ENCODE peak calls at places on chromosomes 7 and 10, in five cellular contexts. One of them, this sample, is unnamed.
A peak's percentile ranks its signal among the peaks of the same experiment; 100 is the strongest.

GRCh38 chr7:39153113-39153512 is 175.4 kb downstream of the POU6F2 start:
- DNase-seq in HAP-1: no peak
- DNase-seq in stimulated activated CD8-positive, alpha-beta memory T cell treated with anti-CD3 and anti-CD28 coated beads, Interleukin-4, amount 100 ng/mL, for 1 hour: no peak
- DNase-seq in activated T-helper 1 cell treated with anti-CD3 and anti-CD28 coated beads, Interleukin-12 subunit alpha, Interleukin-12 subunit beta, Interleukin-2, Interleukin-4 antibody, amounts not matched to agents 30 ng/mL and 10 ng/mL and 1 ng/mL, durations not matched to agents 14 hours and 24 hours and 36 hours: no peak
- DNase-seq in AG09309: no peak
- DNase-seq in this sample: no peak

GRCh38 chr10:30353851-30354250 is 4.8 kb upstream of the MTPAP start:
- DNase-seq in stimulated activated CD8-positive, alpha-beta memory T cell treated with anti-CD3 and anti-CD28 coated beads, Interleukin-4, amount 100 ng/mL, for 1 hour: no peak
- DNase-seq in activated T-helper 1 cell treated with anti-CD3 and anti-CD28 coated beads, Interleukin-12 subunit alpha, Interleukin-12 subunit beta, Interleukin-2, Interleukin-4 antibody, amounts not matched to agents 30 ng/mL and 10 ng/mL and 1 ng/mL, durations not matched to agents 14 hours and 24 hours and 36 hours: no peak
- DNase-seq in AG09309: peak; percentile 55
- DNase-seq in HAP-1: no peak
- DNase-seq in this sample: no peak

GRCh38 chr10:17348111-17349008 is 106.0 kb downstream of the ST8SIA6 start:
- DNase-seq in stimulated activated CD8-positive, alpha-beta memory T cell treated with anti-CD3 and anti-CD28 coated beads, Interleukin-4, amount 100 ng/mL, for 1 hour: no peak
- DNase-seq in AG09309: peak; percentile 52
- DNase-seq in activated T-helper 1 cell treated with anti-CD3 and anti-CD28 coated beads, Interleukin-12 subunit alpha, Interleukin-12 subunit beta, Interleukin-2, Interleukin-4 antibody, amounts not matched to agents 30 ng/mL and 10 ng/mL and 1 ng/mL, durations not matched to agents 14 hours and 24 hours and 36 hours: no peak
- DNase-seq in HAP-1: peak; percentile 40
- DNase-seq in this sample: no peak

GRCh38 chr7:120538335-120538734 is 265.4 kb downstream of the KCND2 start:
- DNase-seq in HAP-1: no peak
- DNase-seq in activated T-helper 1 cell treated with anti-CD3 and anti-CD28 coated beads, Interleukin-12 subunit alpha, Interleukin-12 subunit beta, Interleukin-2, Interleukin-4 antibody, amounts not matched to agents 30 ng/mL and 10 ng/mL and 1 ng/mL, durations not matched to agents 14 hours and 24 hours and 36 hours: no peak
- DNase-seq in stimulated activated CD8-positive, alpha-beta memory T cell treated with anti-CD3 and anti-CD28 coated beads, Interleukin-4, amount 100 ng/mL, for 1 hour: no peak
- DNase-seq in AG09309: no peak
- DNase-seq in this sample: no peak

GRCh38 chr7:1558181-1558811 is 2.3 kb upstream of the TMEM184A start:
- DNase-seq in AG09309: no peak
- DNase-seq in HAP-1: no peak
- DNase-seq in activated T-helper 1 cell treated with anti-CD3 and anti-CD28 coated beads, Interleukin-12 subunit alpha, Interleukin-12 subunit beta, Interleukin-2, Interleukin-4 antibody, amounts not matched to agents 30 ng/mL and 10 ng/mL and 1 ng/mL, durations not matched to agents 14 hours and 24 hours and 36 hours: no peak
- DNase-seq in stimulated activated CD8-positive, alpha-beta memory T cell treated with anti-CD3 and anti-CD28 coated beads, Interleukin-4, amount 100 ng/mL, for 1 hour: no peak
- DNase-seq in this sample: no peak

GRCh38 chr10:119079572-119080520 is 771 bp downstream of the EIF3A start:
- DNase-seq in AG09309: no peak
- DNase-seq in stimulated activated CD8-positive, alpha-beta memory T cell treated with anti-CD3 and anti-CD28 coated beads, Interleukin-4, amount 100 ng/mL, for 1 hour: peak; percentile 42
- DNase-seq in activated T-helper 1 cell treated with anti-CD3 and anti-CD28 coated beads, Interleukin-12 subunit alpha, Interleukin-12 subunit beta, Interleukin-2, Interleukin-4 antibody, amounts not matched to agents 30 ng/mL and 10 ng/mL and 1 ng/mL, durations not matched to agents 14 hours and 24 hours and 36 hours: peak; percentile 66
- DNase-seq in HAP-1: peak; percentile 50
- DNase-seq in this sample: peak; percentile 40

GRCh38 chr7:149197675-149198074 is 2.3 kb downstream of the ZNF282 start:
- DNase-seq in AG09309: no peak
- DNase-seq in stimulated activated CD8-positive, alpha-beta memory T cell treated with anti-CD3 and anti-CD28 coated beads, Interleukin-4, amount 100 ng/mL, for 1 hour: no peak
- DNase-seq in activated T-helper 1 cell treated with anti-CD3 and anti-CD28 coated beads, Interleukin-12 subunit alpha, Interleukin-12 subunit beta, Interleukin-2, Interleukin-4 antibody, amounts not matched to agents 30 ng/mL and 10 ng/mL and 1 ng/mL, durations not matched to agents 14 hours and 24 hours and 36 hours: no peak
- DNase-seq in HAP-1: no peak
- DNase-seq in this sample: no peak

GRCh38 chr7:1422512-1423265 is 36.6 kb downstream of the MICALL2 start:
- DNase-seq in AG09309: no peak
- DNase-seq in stimulated activated CD8-positive, alpha-beta memory T cell treated with anti-CD3 and anti-CD28 coated beads, Interleukin-4, amount 100 ng/mL, for 1 hour: no peak
- DNase-seq in activated T-helper 1 cell treated with anti-CD3 and anti-CD28 coated beads, Interleukin-12 subunit alpha, Interleukin-12 subunit beta, Interleukin-2, Interleukin-4 antibody, amounts not matched to agents 30 ng/mL and 10 ng/mL and 1 ng/mL, durations not matched to agents 14 hours and 24 hours and 36 hours: no peak
- DNase-seq in HAP-1: no peak
- DNase-seq in this sample: no peak

GRCh38 chr7:18829101-18829486 is 288.3 kb downstream of the TWIST1 start:
- DNase-seq in HAP-1: no peak
- DNase-seq in AG09309: no peak
- DNase-seq in stimulated activated CD8-positive, alpha-beta memory T cell treated with anti-CD3 and anti-CD28 coated beads, Interleukin-4, amount 100 ng/mL, for 1 hour: no peak
- DNase-seq in activated T-helper 1 cell treated with anti-CD3 and anti-CD28 coated beads, Interleukin-12 subunit alpha, Interleukin-12 subunit beta, Interleukin-2, Interleukin-4 antibody, amounts not matched to agents 30 ng/mL and 10 ng/mL and 1 ng/mL, durations not matched to agents 14 hours and 24 hours and 36 hours: no peak
- DNase-seq in this sample: no peak

GRCh38 chr7:21960922-21961321 is 15.2 kb upstream of the CDCA7L start:
- DNase-seq in stimulated activated CD8-positive, alpha-beta memory T cell treated with anti-CD3 and anti-CD28 coated beads, Interleukin-4, amount 100 ng/mL, for 1 hour: no peak
- DNase-seq in activated T-helper 1 cell treated with anti-CD3 and anti-CD28 coated beads, Interleukin-12 subunit alpha, Interleukin-12 subunit beta, Interleukin-2, Interleukin-4 antibody, amounts not matched to agents 30 ng/mL and 10 ng/mL and 1 ng/mL, durations not matched to agents 14 hours and 24 hours and 36 hours: no peak
- DNase-seq in HAP-1: no peak
- DNase-seq in AG09309: peak; percentile 35
- DNase-seq in this sample: no peak

GRCh38 chr7:81608748-81609382 is 161.0 kb downstream of the HGF start:
- DNase-seq in HAP-1: no peak
- DNase-seq in activated T-helper 1 cell treated with anti-CD3 and anti-CD28 coated beads, Interleukin-12 subunit alpha, Interleukin-12 subunit beta, Interleukin-2, Interleukin-4 antibody, amounts not matched to agents 30 ng/mL and 10 ng/mL and 1 ng/mL, durations not matched to agents 14 hours and 24 hours and 36 hours: no peak
- DNase-seq in stimulated activated CD8-positive, alpha-beta memory T cell treated with anti-CD3 and anti-CD28 coated beads, Interleukin-4, amount 100 ng/mL, for 1 hour: no peak
- DNase-seq in AG09309: no peak
- DNase-seq in this sample: no peak